ENCODE peak calls at places on chromosomes 13 and 19, in seven cellular contexts. F is ascending aorta, K is ovary, Y is heart right ventricle, V is mammary epithelial cell, Z is brain microvascular endothelial cell, B is fibroblast of mammary gland. X is an unnamed sample.

GRCh38 chr13:44151474-44151873 is 222.2 kb upstream of the SERP2 start:
- DNase-seq in F (no peak), K (no peak), Y (no peak), V (no peak), Z (no peak), B (no peak), X (no peak)

GRCh38 chr19:43726736-43727592 is 11.1 kb downstream of the IRGC start:
- DNase-seq in F (no peak), K (no peak), Y (peak), V (no peak), Z (no peak), B (peak), X (no peak)

GRCh38 chr19:1837625-1838105 is 10.6 kb downstream of the REXO1 start:
- DNase-seq in F (no peak), K (no peak), Y (no peak), V (no peak), Z (no peak), B (peak), X (no peak)

GRCh38 chr19:1292419-1293151 is 6.9 kb downstream of the EFNA2 start:
- DNase-seq in F (no peak), K (no peak), Y (no peak), V (no peak), Z (no peak), B (no peak), X (no peak)

GRCh38 chr19:39588066-39588465 is 14.3 kb upstream of the LGALS13 start:
- DNase-seq in F (no peak), K (no peak), Y (no peak), V (peak), Z (no peak), B (no peak), X (no peak)

GRCh38 chr19:49441210-49441959 is at the start of gene SLC17A7:
- DNase-seq in F (peak), K (no peak), Y (peak), V (no peak), Z (no peak), B (no peak), X (no peak)

GRCh38 chr13:43797869-43798268 is 11.1 kb upstream of the ENOX1 start:
- DNase-seq in F (no peak), K (no peak), Y (no peak), V (no peak), Z (no peak), B (peak), X (no peak)

GRCh38 chr19:18989316-18989715 is 44.0 kb downstream of the SUGP2 start:
- DNase-seq in F (no peak), K (no peak), Y (no peak), V (no peak), Z (no peak), B (no peak), X (no peak)

GRCh38 chr13:73440296-73440895 is 381.6 kb downstream of the KLF5 start:
- DNase-seq in F (no peak), K (no peak), Y (no peak), V (peak), Z (no peak), B (peak), X (no peak)

GRCh38 chr13:44003481-44003880 is 123.8 kb downstream of the LACC1 start:
- DNase-seq in F (no peak), K (no peak), Y (no peak), V (no peak), Z (no peak), B (no peak), X (no peak)

GRCh38 chr19:1251503-1252220 is 3.3 kb downstream of the MIDN start:
- DNase-seq in F (no peak), K (no peak), Y (no peak), V (no peak), Z (no peak), B (no peak), X (no peak)

GRCh38 chr13:63107163-63107935 is 1691.7 kb upstream of the PCDH20 start:
- DNase-seq in F (no peak), K (no peak), Y (no peak), V (no peak), Z (peak), B (peak), X (peak)

GRCh38 chr13:31670831-31671617 is 68.3 kb upstream of the RXFP2 start:
- DNase-seq in F (no peak), K (no peak), Y (no peak), V (no peak), Z (no peak), B (peak), X (no peak)

GRCh38 chr13:27338816-27339215 is 68.2 kb downstream of the RASL11A start:
- DNase-seq in F (no peak), K (no peak), Y (no peak), V (no peak), Z (no peak), B (no peak), X (no peak)

GRCh38 chr13:98307744-98308524 is 130.9 kb upstream of the RNF113B start:
- DNase-seq in F (no peak), K (peak), Y (peak), V (no peak), Z (no peak), B (peak), X (no peak)

GRCh38 chr19:47107201-47107952 is 6.2 kb downstream of the ZC3H4 start:
- DNase-seq in F (no peak), K (no peak), Y (no peak), V (peak), Z (no peak), B (peak), X (no peak)

GRCh38 chr13:30866692-30867669 is 39.1 kb upstream of the MEDAG start:
- DNase-seq in F (peak), K (peak), Y (no peak), V (no peak), Z (no peak), B (no peak), X (no peak)

GRCh38 chr19:46081928-46082727 is 41.3 kb upstream of the IGFL4 start:
- DNase-seq in F (no peak), K (no peak), Y (no peak), V (peak), Z (peak), B (peak), X (peak)

DNA sequence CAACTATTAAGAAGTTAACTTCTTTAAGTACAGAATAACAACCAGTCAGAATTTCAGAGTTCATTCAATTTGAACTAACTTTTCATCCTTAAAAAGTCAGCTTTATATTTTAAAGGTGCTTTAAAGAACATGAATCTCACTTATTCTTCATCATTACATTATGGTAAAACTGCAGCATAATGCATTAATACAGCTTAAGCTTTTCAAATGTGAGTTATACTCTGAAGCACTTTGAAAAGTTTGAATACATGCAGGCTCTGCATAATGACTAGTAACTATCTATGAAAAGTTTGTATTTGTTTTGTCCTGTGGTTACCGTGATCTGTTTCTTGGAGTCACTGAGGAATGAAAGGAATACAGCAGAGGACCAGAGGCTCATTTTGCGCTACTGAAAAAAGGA is 4.0 kb downstream of the PCDH17 start:
- DNase-seq in F (no peak), K (no peak), Y (no peak), V (no peak), Z (no peak), B (no peak), X (no peak)
- H3K4me3 ChIP-seq in F (no peak), K (no peak), Y (peak), V (no peak), Z (no peak), B (no peak), X (no peak)

GRCh38 chr13:67374391-67374790 is 144.3 kb upstream of the PCDH9 start:
- DNase-seq in F (no peak), K (no peak), Y (no peak), V (no peak), Z (no peak), B (no peak), X (no peak)

GRCh38 chr13:67367385-67367784 is 137.2 kb upstream of the PCDH9 start:
- DNase-seq in F (no peak), K (no peak), Y (no peak), V (no peak), Z (no peak), B (no peak), X (no peak)

GRCh38 chr13:67369895-67370660 is 139.9 kb upstream of the PCDH9 start:
- DNase-seq in F (no peak), K (no peak), Y (no peak), V (peak), Z (peak), B (peak), X (peak)

GRCh38 chr13:67377919-67378318 is 147.8 kb upstream of the PCDH9 start:
- DNase-seq in F (no peak), K (no peak), Y (no peak), V (no peak), Z (no peak), B (no peak), X (no peak)

GRCh38 chr13:67372868-67373464 is 142.8 kb upstream of the PCDH9 start:
- DNase-seq in F (no peak), K (no peak), Y (no peak), V (no peak), Z (no peak), B (no peak), X (no peak)
- TF ChIP-seq CTCF in F (no peak), K (no peak), Y (no peak), V (no peak), Z (no peak), B (no peak), X (no peak)

DNA sequence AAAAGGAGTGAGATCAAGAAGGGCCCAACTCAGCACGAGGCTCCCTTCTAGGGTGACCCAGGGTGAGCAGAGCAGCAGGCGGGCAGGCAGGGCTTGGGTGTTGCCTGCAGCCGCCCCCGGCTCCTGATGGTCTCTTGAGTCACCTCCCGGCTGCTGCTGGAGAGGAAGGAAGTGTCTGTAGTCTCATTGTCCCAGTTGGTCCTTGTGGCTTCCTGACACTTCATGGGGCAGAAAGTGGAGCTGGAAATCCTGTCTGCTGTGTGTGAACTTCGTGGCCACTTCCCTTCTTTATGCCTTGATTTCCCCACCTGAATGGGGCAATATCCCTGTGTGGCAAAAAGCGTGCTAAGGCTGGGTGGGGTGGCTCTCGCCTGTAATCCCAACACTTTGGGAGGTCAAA is 2.5 kb downstream of the MAP1S start:
- DNase-seq in F (peak), K (no peak), Y (peak), V (peak), Z (peak), B (peak), X (no peak)
- H3K4me3 ChIP-seq in F (peak), K (no peak), Y (no peak), V (no peak), Z (peak), B (no peak), X (no peak)

GRCh38 chr13:53191091-53191490 is 162.5 kb downstream of the OLFM4 start:
- DNase-seq in F (no peak), K (no peak), Y (no peak), V (no peak), Z (no peak), B (peak), X (no peak)

DNA sequence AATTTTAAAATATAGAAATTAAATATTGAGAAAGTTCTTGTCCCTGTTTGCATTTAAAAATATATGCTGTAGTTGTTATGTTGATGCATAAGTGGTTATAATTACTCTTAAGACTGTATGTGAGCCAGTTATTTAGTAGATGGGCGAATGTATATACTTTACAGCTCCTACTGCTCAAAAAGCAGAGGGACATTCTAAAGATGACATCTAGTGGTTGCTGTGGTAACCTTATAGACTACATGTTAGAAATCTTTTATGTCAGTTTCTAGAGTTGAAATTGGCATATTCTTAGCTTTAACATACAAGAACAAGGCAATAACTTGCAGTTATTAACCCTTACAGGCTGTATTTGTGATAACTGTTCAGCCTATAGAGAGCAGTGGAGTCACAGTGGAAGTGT is 160.5 kb downstream of the OLFM4 start:
- DNase-seq in F (no peak), K (no peak), Y (no peak), V (no peak), Z (no peak), B (no peak), X (no peak)
- TF ChIP-seq CTCF in F (no peak), K (no peak), Y (no peak), V (peak), Z (no peak), B (no peak), X (no peak)

GRCh38 chr13:80584306-80584705 is 243.4 kb upstream of the SPRY2 start:
- DNase-seq in F (no peak), K (no peak), Y (no peak), V (no peak), Z (no peak), B (no peak), X (no peak)
- H3K4me3 ChIP-seq in F (no peak), K (no peak), Y (no peak), V (no peak), Z (no peak), B (no peak), X (no peak)

GRCh38 chr13:24737042-24737441 is 26.9 kb upstream of the RNF17 start:
- DNase-seq in F (no peak), K (no peak), Y (no peak), V (no peak), Z (no peak), B (no peak), X (no peak)
- TF ChIP-seq CTCF in F (no peak), K (no peak), Y (no peak), V (no peak), Z (no peak), B (no peak), X (no peak)

GRCh38 chr19:3397266-3398022 is 31.1 kb downstream of the NFIC start:
- DNase-seq in F (no peak), K (no peak), Y (no peak), V (peak), Z (no peak), B (peak), X (no peak)
- H3K4me3 ChIP-seq in F (peak), K (peak), Y (peak), V (no peak), Z (no peak), B (no peak), X (no peak)

GRCh38 chr13:76820759-76821158 is 65.4 kb downstream of the KCTD12 start:
- DNase-seq in F (peak), K (peak), Y (peak), V (no peak), Z (no peak), B (peak), X (no peak)
- TF ChIP-seq CTCF in F (no peak), K (no peak), Y (peak), V (peak), Z (peak), B (peak), X (no peak)

DNA sequence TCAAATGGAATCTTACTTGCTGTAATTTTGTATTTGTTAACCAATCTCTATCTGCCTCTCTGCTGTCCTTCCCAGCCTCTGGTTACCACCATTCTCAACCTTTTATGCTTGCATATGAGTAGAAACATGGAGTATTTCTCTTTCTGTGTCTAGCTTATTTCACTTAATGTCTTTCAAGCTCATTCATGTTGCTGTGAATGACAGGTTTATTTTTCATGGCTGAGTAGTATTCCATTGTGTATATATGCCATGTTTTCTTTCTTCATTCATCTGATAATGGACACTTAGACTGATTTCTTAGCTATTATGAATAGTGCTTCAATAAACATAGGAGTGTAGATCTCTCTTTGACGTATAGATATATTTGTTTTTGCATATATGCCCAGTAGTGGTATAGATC is 13.4 kb downstream of the ZNF460 start:
- DNase-seq in F (no peak), K (no peak), Y (no peak), V (no peak), Z (no peak), B (no peak), X (no peak)
- H3K4me3 ChIP-seq in F (no peak), K (no peak), Y (no peak), V (no peak), Z (no peak), B (no peak), X (no peak)